ENCODE peak calls at places on chromosomes 11 and 22, in seven cellular contexts. One of them, this sample, is unnamed.

GRCh38 chr22:45507798-45508197 is 5.1 kb downstream of the FBLN1 start:
- DNase-seq in heart left ventricle: no peak
- DNase-seq in transverse colon: no peak
- DNase-seq in AG09309: no peak
- DNase-seq in AG10803: no peak
- DNase-seq in GM13977: no peak
- DNase-seq in foreskin fibroblast: no peak
- DNase-seq in this sample: no peak

GRCh38 chr11:111299111-111300026 is 1.0 kb downstream of the POU2AF3 start:
- DNase-seq in foreskin fibroblast: peak
- DNase-seq in transverse colon: peak
- DNase-seq in AG10803: peak
- DNase-seq in GM13977: peak
- DNase-seq in heart left ventricle: peak
- DNase-seq in AG09309: no peak
- DNase-seq in this sample: no peak

GRCh38 chr22:42960146-42960509 is 54.8 kb downstream of the PACSIN2 start:
- DNase-seq in GM13977: no peak
- DNase-seq in transverse colon: no peak
- DNase-seq in AG10803: no peak
- DNase-seq in heart left ventricle: no peak
- DNase-seq in AG09309: no peak
- DNase-seq in foreskin fibroblast: no peak
- DNase-seq in this sample: no peak

GRCh38 chr11:534592-535518 is 521 bp downstream of the HRAS start:
- DNase-seq in transverse colon: no peak
- DNase-seq in AG10803: peak
- DNase-seq in foreskin fibroblast: peak
- DNase-seq in heart left ventricle: no peak
- DNase-seq in AG09309: no peak
- DNase-seq in GM13977: peak
- DNase-seq in this sample: no peak

GRCh38 chr22:45626198-45626651 is 45.4 kb upstream of the ATXN10 start:
- DNase-seq in heart left ventricle: no peak
- DNase-seq in transverse colon: peak
- DNase-seq in AG09309: no peak
- DNase-seq in GM13977: no peak
- DNase-seq in AG10803: no peak
- DNase-seq in foreskin fibroblast: no peak
- DNase-seq in this sample: no peak

GRCh38 chr11:907668-908067 is 2.9 kb downstream of the CHID1 start:
- DNase-seq in GM13977: no peak
- DNase-seq in foreskin fibroblast: no peak
- DNase-seq in AG10803: no peak
- DNase-seq in transverse colon: no peak
- DNase-seq in AG09309: no peak
- DNase-seq in heart left ventricle: no peak
- DNase-seq in this sample: no peak

GRCh38 chr22:18060646-18061620 is 16.9 kb upstream of the PEX26 start:
- DNase-seq in foreskin fibroblast: peak
- DNase-seq in heart left ventricle: no peak
- DNase-seq in GM13977: no peak
- DNase-seq in transverse colon: peak
- DNase-seq in AG09309: no peak
- DNase-seq in AG10803: peak
- DNase-seq in this sample: no peak

GRCh38 chr11:36425593-36426206 is 84.4 kb downstream of the TRAF6 start:
- DNase-seq in AG09309: no peak
- DNase-seq in AG10803: peak
- DNase-seq in GM13977: no peak
- DNase-seq in transverse colon: no peak
- DNase-seq in heart left ventricle: no peak
- DNase-seq in foreskin fibroblast: no peak
- DNase-seq in this sample: no peak

GRCh38 chr22:46963672-46964545 is 201.5 kb downstream of the TBC1D22A start:
- DNase-seq in AG09309: no peak
- DNase-seq in AG10803: no peak
- DNase-seq in transverse colon: no peak
- DNase-seq in heart left ventricle: no peak
- DNase-seq in GM13977: no peak
- DNase-seq in foreskin fibroblast: no peak
- DNase-seq in this sample: no peak

GRCh38 chr11:131037873-131038272 is 121.6 kb upstream of the SNX19 start:
- DNase-seq in GM13977: no peak
- DNase-seq in transverse colon: no peak
- DNase-seq in AG09309: no peak
- DNase-seq in foreskin fibroblast: peak
- DNase-seq in heart left ventricle: no peak
- DNase-seq in AG10803: no peak
- DNase-seq in this sample: no peak

GRCh38 chr11:83042966-83043711 is 28.6 kb downstream of the RAB30 start:
- DNase-seq in GM13977: no peak
- DNase-seq in heart left ventricle: no peak
- DNase-seq in foreskin fibroblast: peak
- DNase-seq in AG09309: no peak
- DNase-seq in transverse colon: no peak
- DNase-seq in AG10803: peak
- DNase-seq in this sample: no peak

GRCh38 chr11:44434191-44434590 is 124.3 kb upstream of the ALX4 start:
- DNase-seq in foreskin fibroblast: no peak
- DNase-seq in heart left ventricle: no peak
- DNase-seq in GM13977: no peak
- DNase-seq in transverse colon: no peak
- DNase-seq in AG10803: no peak
- DNase-seq in AG09309: no peak
- DNase-seq in this sample: no peak

GRCh38 chr11:9888938-9889337 is 225.1 kb downstream of the SWAP70 start:
- DNase-seq in transverse colon: no peak
- DNase-seq in heart left ventricle: no peak
- DNase-seq in GM13977: no peak
- DNase-seq in foreskin fibroblast: no peak
- DNase-seq in AG09309: no peak
- DNase-seq in AG10803: no peak
- DNase-seq in this sample: no peak

GRCh38 chr22:49968831-49969661 is 8.5 kb downstream of the PIM3 start:
- DNase-seq in GM13977: no peak
- DNase-seq in AG10803: no peak
- DNase-seq in heart left ventricle: no peak
- DNase-seq in AG09309: no peak
- DNase-seq in foreskin fibroblast: no peak
- DNase-seq in transverse colon: no peak
- DNase-seq in this sample: no peak

GRCh38 chr11:44469412-44469811 is 96.1 kb upstream of the CD82 start:
- DNase-seq in foreskin fibroblast: no peak
- DNase-seq in transverse colon: no peak
- DNase-seq in AG10803: no peak
- DNase-seq in AG09309: no peak
- DNase-seq in heart left ventricle: no peak
- DNase-seq in GM13977: no peak
- DNase-seq in this sample: no peak

GRCh38 chr11:6655020-6655789 is 404 bp downstream of the DCHS1 start:
- DNase-seq in foreskin fibroblast: peak
- DNase-seq in heart left ventricle: peak
- DNase-seq in AG10803: peak
- DNase-seq in GM13977: peak
- DNase-seq in transverse colon: no peak
- DNase-seq in AG09309: no peak
- DNase-seq in this sample: no peak

GRCh38 chr11:120467627-120468026 is 43.9 kb upstream of the GRIK4 start:
- DNase-seq in foreskin fibroblast: no peak
- DNase-seq in GM13977: no peak
- DNase-seq in AG10803: no peak
- DNase-seq in transverse colon: no peak
- DNase-seq in heart left ventricle: no peak
- DNase-seq in AG09309: no peak
- DNase-seq in this sample: no peak

GRCh38 chr11:10304495-10305261 is at the start of gene ADM:
- DNase-seq in transverse colon: peak
- DNase-seq in AG10803: peak
- DNase-seq in AG09309: peak
- DNase-seq in heart left ventricle: peak
- DNase-seq in GM13977: no peak
- DNase-seq in foreskin fibroblast: peak
- DNase-seq in this sample: peak

GRCh38 chr11:88886796-88887195 is 179.0 kb downstream of the GRM5 start:
- DNase-seq in AG10803: peak
- DNase-seq in heart left ventricle: no peak
- DNase-seq in transverse colon: peak
- DNase-seq in foreskin fibroblast: peak
- DNase-seq in GM13977: peak
- DNase-seq in AG09309: no peak
- DNase-seq in this sample: no peak

GRCh38 chr11:45489281-45489906 is 176.0 kb downstream of the CHST1 start:
- DNase-seq in foreskin fibroblast: no peak
- DNase-seq in AG10803: no peak
- DNase-seq in heart left ventricle: no peak
- DNase-seq in AG09309: no peak
- DNase-seq in GM13977: no peak
- DNase-seq in transverse colon: no peak
- DNase-seq in this sample: no peak

GRCh38 chr22:19175026-19175601 is 3.4 kb downstream of the SLC25A1 start:
- DNase-seq in transverse colon: no peak
- DNase-seq in GM13977: no peak
- DNase-seq in foreskin fibroblast: peak
- DNase-seq in AG09309: no peak
- DNase-seq in AG10803: no peak
- DNase-seq in heart left ventricle: no peak
- DNase-seq in this sample: no peak

GRCh38 chr22:49769691-49770315 is 57.9 kb downstream of the BRD1 start:
- DNase-seq in AG10803: no peak
- DNase-seq in transverse colon: peak
- DNase-seq in foreskin fibroblast: no peak
- DNase-seq in AG09309: no peak
- DNase-seq in heart left ventricle: no peak
- DNase-seq in GM13977: no peak
- DNase-seq in this sample: no peak

GRCh38 chr11:40188848-40189247 is 1270.6 kb downstream of the LRRC4C start:
- DNase-seq in AG10803: no peak
- DNase-seq in heart left ventricle: no peak
- DNase-seq in AG09309: no peak
- DNase-seq in GM13977: no peak
- DNase-seq in transverse colon: no peak
- DNase-seq in foreskin fibroblast: no peak
- DNase-seq in this sample: no peak

GRCh38 chr11:112042161-112042960 is 17.2 kb downstream of the DLAT start:
- DNase-seq in AG09309: peak
- DNase-seq in transverse colon: no peak
- DNase-seq in foreskin fibroblast: no peak
- DNase-seq in GM13977: no peak
- DNase-seq in heart left ventricle: no peak
- DNase-seq in AG10803: peak
- DNase-seq in this sample: peak

GRCh38 chr11:109309153-109309552 is 112.8 kb upstream of the C11orf87 start:
- DNase-seq in transverse colon: no peak
- DNase-seq in AG10803: peak
- DNase-seq in GM13977: no peak
- DNase-seq in foreskin fibroblast: peak
- DNase-seq in AG09309: no peak
- DNase-seq in heart left ventricle: no peak
- DNase-seq in this sample: peak

GRCh38 chr11:18332891-18333290 is 10.5 kb downstream of the GTF2H1 start:
- DNase-seq in heart left ventricle: no peak
- DNase-seq in GM13977: no peak
- DNase-seq in AG10803: no peak
- DNase-seq in transverse colon: no peak
- DNase-seq in AG09309: no peak
- DNase-seq in foreskin fibroblast: no peak
- DNase-seq in this sample: no peak

GRCh38 chr11:75402002-75402773 is 2.9 kb downstream of the RPS3 start:
- DNase-seq in AG10803: no peak
- DNase-seq in heart left ventricle: no peak
- DNase-seq in foreskin fibroblast: no peak
- DNase-seq in transverse colon: no peak
- DNase-seq in AG09309: no peak
- DNase-seq in GM13977: no peak
- DNase-seq in this sample: no peak

GRCh38 chr11:75398906-75399305 is 412 bp upstream of the RPS3 start:
- DNase-seq in AG10803: no peak
- DNase-seq in transverse colon: no peak
- DNase-seq in heart left ventricle: no peak
- DNase-seq in foreskin fibroblast: no peak
- DNase-seq in GM13977: no peak
- DNase-seq in AG09309: no peak
- DNase-seq in this sample: no peak

GRCh38 chr11:75400110-75400865 is 970 bp downstream of the RPS3 start:
- DNase-seq in heart left ventricle: no peak
- DNase-seq in foreskin fibroblast: peak
- DNase-seq in GM13977: no peak
- DNase-seq in AG09309: no peak
- DNase-seq in transverse colon: no peak
- DNase-seq in AG10803: peak
- DNase-seq in this sample: no peak

GRCh38 chr11:75403037-75403436 is 3.7 kb downstream of the RPS3 start:
- DNase-seq in heart left ventricle: no peak
- DNase-seq in foreskin fibroblast: no peak
- DNase-seq in transverse colon: no peak
- DNase-seq in AG10803: no peak
- DNase-seq in GM13977: no peak
- DNase-seq in AG09309: no peak
- DNase-seq in this sample: no peak

GRCh38 chr11:75399344-75400109 is at the start of gene RPS3:
- DNase-seq in AG10803: peak
- DNase-seq in GM13977: peak
- DNase-seq in foreskin fibroblast: peak
- DNase-seq in transverse colon: peak
- DNase-seq in AG09309: peak
- DNase-seq in heart left ventricle: peak
- DNase-seq in this sample: peak
- TF ChIP-seq CTCF in AG10803: peak
- TF ChIP-seq CTCF in GM13977: peak
- TF ChIP-seq CTCF in foreskin fibroblast: peak
- TF ChIP-seq CTCF in transverse colon: peak
- TF ChIP-seq CTCF in AG09309: no peak
- TF ChIP-seq CTCF in heart left ventricle: no peak
- TF ChIP-seq CTCF in this sample: peak

GRCh38 chr22:31199187-31199586 is 12.9 kb upstream of the LIMK2 start:
- DNase-seq in heart left ventricle: no peak
- DNase-seq in AG09309: no peak
- DNase-seq in foreskin fibroblast: no peak
- DNase-seq in AG10803: no peak
- DNase-seq in GM13977: no peak
- DNase-seq in transverse colon: no peak
- DNase-seq in this sample: no peak
- TF ChIP-seq CTCF in heart left ventricle: no peak
- TF ChIP-seq CTCF in AG09309: no peak
- TF ChIP-seq CTCF in foreskin fibroblast: no peak
- TF ChIP-seq CTCF in AG10803: peak
- TF ChIP-seq CTCF in GM13977: no peak
- TF ChIP-seq CTCF in transverse colon: peak
- TF ChIP-seq CTCF in this sample: no peak

GRCh38 chr22:31082606-31083376 is 1.7 kb downstream of the SMTN start:
- DNase-seq in transverse colon: peak
- DNase-seq in heart left ventricle: peak
- DNase-seq in foreskin fibroblast: peak
- DNase-seq in AG09309: no peak
- DNase-seq in AG10803: peak
- DNase-seq in GM13977: peak
- DNase-seq in this sample: no peak
- TF ChIP-seq CTCF in transverse colon: peak
- TF ChIP-seq CTCF in heart left ventricle: peak
- TF ChIP-seq CTCF in foreskin fibroblast: peak
- TF ChIP-seq CTCF in AG09309: peak
- TF ChIP-seq CTCF in AG10803: peak
- TF ChIP-seq CTCF in GM13977: peak
- TF ChIP-seq CTCF in this sample: peak

GRCh38 chr11:90930252-90930651 is 707.4 kb upstream of the CHORDC1 start:
- DNase-seq in GM13977: no peak
- DNase-seq in transverse colon: no peak
- DNase-seq in heart left ventricle: no peak
- DNase-seq in AG09309: no peak
- DNase-seq in AG10803: no peak
- DNase-seq in foreskin fibroblast: no peak
- DNase-seq in this sample: no peak
- TF ChIP-seq CTCF in GM13977: no peak
- TF ChIP-seq CTCF in transverse colon: no peak
- TF ChIP-seq CTCF in heart left ventricle: no peak
- TF ChIP-seq CTCF in AG09309: no peak
- TF ChIP-seq CTCF in AG10803: no peak
- TF ChIP-seq CTCF in foreskin fibroblast: no peak
- TF ChIP-seq CTCF in this sample: no peak

This sample was measured in astrocyte of the cerebellum.